ENCODE peak calls at places on chromosome 3, in nine cellular contexts. K is GM13977, J is esophagus squamous epithelium, Z is GM10248, A is WTC11, I is progenitor cell of endocrine pancreas, M is endothelial cell, B is GM12865, G is MCF 10A. R is an unnamed sample.

GRCh38 chr3:72100062-72100511 is 315.1 kb upstream of the PROK2 start:
- DNase-seq in K (no peak), J (no peak), Z (no peak), A (peak; percentile 23), I (no peak), M (no peak), B (peak; percentile 44), G (no peak), R (no peak)

GRCh38 chr3:157257101-157257500 is 97.2 kb upstream of the CCNL1 start:
- DNase-seq in K (no peak), J (no peak), Z (no peak), A (no peak), I (no peak), M (no peak), B (no peak), G (no peak), R (no peak)

GRCh38 chr3:37127340-37127739 is 47.0 kb downstream of the LRRFIP2 start:
- DNase-seq in K (no peak), J (no peak), Z (no peak), A (no peak), I (no peak), M (no peak), B (no peak), G (no peak), R (no peak)

GRCh38 chr3:127590593-127591477 is at the start of gene TPRA1:
- DNase-seq in K (peak; percentile 99), J (peak; percentile 60), Z (peak; percentile 96), A (peak; percentile 79), I (peak; percentile 68), M (peak; percentile 68), B (peak; percentile 97), G (peak; percentile 99), R (peak; percentile 99)

GRCh38 chr3:157354722-157355121 is 81.9 kb upstream of the PTX3 start:
- DNase-seq in K (peak; percentile 13), J (no peak), Z (peak; percentile 16), A (peak; percentile 37), I (no peak), M (peak; percentile 60), B (peak; percentile 15), G (peak; percentile 56), R (peak; percentile 14)

GRCh38 chr3:171339606-171340005 is 120.6 kb downstream of the TNIK start:
- DNase-seq in K (no peak), J (no peak), Z (no peak), A (no peak), I (no peak), M (no peak), B (no peak), G (peak; percentile 77), R (no peak)

GRCh38 chr3:49873623-49874022 is 3.9 kb upstream of the CAMKV start:
- DNase-seq in K (no peak), J (no peak), Z (no peak), A (no peak), I (no peak), M (no peak), B (no peak), G (no peak), R (no peak)

GRCh38 chr3:177725165-177725564 is 527.9 kb upstream of the TBL1XR1 start:
- DNase-seq in K (no peak), J (no peak), Z (no peak), A (no peak), I (no peak), M (no peak), B (no peak), G (no peak), R (no peak)

GRCh38 chr3:182058488-182058887 is 346.8 kb downstream of the SOX2 start:
- DNase-seq in K (no peak), J (no peak), Z (no peak), A (no peak), I (no peak), M (no peak), B (no peak), G (peak; percentile 5), R (no peak)

GRCh38 chr3:66432041-66432766 is 68.6 kb downstream of the LRIG1 start:
- DNase-seq in K (no peak), J (no peak), Z (no peak), A (no peak), I (no peak), M (no peak), B (no peak), G (no peak), R (no peak)

GRCh38 chr3:170614214-170614966 is 28.5 kb upstream of the SLC7A14 start:
- DNase-seq in K (no peak), J (no peak), Z (no peak), A (no peak), I (no peak), M (no peak), B (no peak), G (peak; percentile 92), R (no peak)

GRCh38 chr3:158748237-158748828 is 16.1 kb upstream of the RARRES1 start:
- DNase-seq in K (no peak), J (no peak), Z (no peak), A (no peak), I (no peak), M (no peak), B (no peak), G (no peak), R (no peak)

GRCh38 chr3:172511783-172512357 is 11.4 kb downstream of the TNFSF10 start:
- DNase-seq in K (peak; percentile 21), J (no peak), Z (no peak), A (no peak), I (no peak), M (no peak), B (peak; percentile 61), G (no peak), R (no peak)

GRCh38 chr3:77320514-77320913 is 280.6 kb downstream of the ROBO2 start:
- DNase-seq in K (no peak), J (no peak), Z (no peak), A (no peak), I (no peak), M (no peak), B (peak; percentile 50), G (peak; percentile 36), R (peak; percentile 17)

GRCh38 chr3:111714305-111714704 is 119.2 kb upstream of the ZBED2 start:
- DNase-seq in K (no peak), J (no peak), Z (no peak), A (peak; percentile 29), I (no peak), M (no peak), B (no peak), G (peak; percentile 42), R (no peak)
- TF ChIP-seq CTCF in K (no peak), J (no peak), Z (no peak), A (no peak), I (peak; percentile 35), M (no peak), B (no peak), G (no peak), R (no peak)

GRCh38 chr3:190266915-190267290 is 55.3 kb downstream of the CLDN1 start:
- DNase-seq in K (no peak), J (no peak), Z (no peak), A (no peak), I (no peak), M (no peak), B (no peak), G (peak; percentile 25), R (no peak)

GRCh38 chr3:190269096-190269495 is 53.1 kb downstream of the CLDN1 start:
- DNase-seq in K (no peak), J (no peak), Z (no peak), A (no peak), I (no peak), M (no peak), B (no peak), G (peak; percentile 7), R (no peak)

GRCh38 chr3:190272747-190273146 is 49.5 kb downstream of the CLDN1 start:
- DNase-seq in K (no peak), J (no peak), Z (no peak), A (no peak), I (no peak), M (no peak), B (no peak), G (no peak), R (no peak)
- TF ChIP-seq CTCF in K (no peak), J (no peak), Z (no peak), A (no peak), I (no peak), M (no peak), B (no peak), G (no peak), R (no peak)

GRCh38 chr3:162492446-162493081 is 996.0 kb downstream of the OTOL1 start:
- DNase-seq in K (no peak), J (no peak), Z (no peak), A (no peak), I (no peak), M (no peak), B (no peak), G (peak; percentile 22), R (no peak)

GRCh38 chr3:162487138-162487537 is 990.5 kb downstream of the OTOL1 start:
- DNase-seq in K (no peak), J (no peak), Z (no peak), A (no peak), I (no peak), M (no peak), B (no peak), G (peak; percentile 25), R (no peak)

GRCh38 chr3:162491957-162492356 is 995.3 kb downstream of the OTOL1 start:
- DNase-seq in K (no peak), J (no peak), Z (no peak), A (no peak), I (no peak), M (no peak), B (no peak), G (peak; percentile 42), R (no peak)

GRCh38 chr3:162489853-162490252 is 993.2 kb downstream of the OTOL1 start:
- DNase-seq in K (no peak), J (no peak), Z (no peak), A (no peak), I (no peak), M (no peak), B (no peak), G (no peak), R (no peak)
- TF ChIP-seq CTCF in K (no peak), J (no peak), Z (no peak), A (no peak), I (peak; percentile 18), M (no peak), B (no peak), G (no peak), R (no peak)

GRCh38 chr3:8505621-8506020 is 4.0 kb downstream of the LMCD1 start:
- DNase-seq in K (no peak), J (no peak), Z (no peak), A (no peak), I (no peak), M (no peak), B (no peak), G (peak; percentile 31), R (no peak)

GRCh38 chr3:8504611-8504973 is 3.0 kb downstream of the LMCD1 start:
- DNase-seq in K (no peak), J (no peak), Z (no peak), A (no peak), I (no peak), M (no peak), B (no peak), G (no peak), R (no peak)

GRCh38 chr3:8501388-8502131 is at the start of gene LMCD1:
- DNase-seq in K (peak; percentile 61), J (peak; percentile 52), Z (peak; percentile 87), A (peak; percentile 96), I (peak; percentile 88), M (peak; percentile 94), B (peak; percentile 90), G (peak; percentile 86), R (peak; percentile 89)

GRCh38 chr3:8503461-8503860 is 1.8 kb downstream of the LMCD1 start:
- DNase-seq in K (no peak), J (no peak), Z (no peak), A (no peak), I (no peak), M (no peak), B (no peak), G (no peak), R (no peak)

GRCh38 chr3:8503871-8504610 is 2.4 kb downstream of the LMCD1 start:
- DNase-seq in K (no peak), J (no peak), Z (peak; percentile 35), A (no peak), I (no peak), M (no peak), B (peak; percentile 51), G (no peak), R (peak; percentile 34)
- TF ChIP-seq CTCF in K (no peak), J (no peak), Z (no peak), A (no peak), I (no peak), M (no peak), B (no peak), G (no peak), R (no peak)